ENCODE peak calls at places on chromosomes 5 and 9, in seven cellular contexts. K is colonic mucosa, V is fibroblast of lung, G is brain microvascular endothelial cell, A is HEK293T, O is cardiac muscle cell, L is stomach. T is an unnamed sample.

GRCh38 chr5:402615-403359 is 40.2 kb upstream of the EXOC3 start:
- DNase-seq in O (no peak), G (no peak), K (no peak), L (no peak), A (no peak), V (no peak), T (no peak)

GRCh38 chr9:132632426-132632825 is 37.4 kb downstream of the DDX31 start:
- DNase-seq in A (no peak), K (no peak), G (no peak), V (no peak), O (no peak), L (no peak), T (no peak)

GRCh38 chr5:127447822-127448221 is 69.6 kb upstream of the PRRC1 start:
- DNase-seq in L (no peak), K (no peak), V (peak), O (peak), A (no peak), G (peak), T (no peak)

GRCh38 chr9:33686942-33687341 is 108.4 kb upstream of the PRSS3 start:
- DNase-seq in K (no peak), A (peak), L (no peak), V (no peak), O (no peak), G (no peak), T (no peak)

GRCh38 chr5:134503088-134503936 is 22.2 kb upstream of the JADE2 start:
- DNase-seq in L (peak), K (peak), G (peak), O (peak), A (no peak), V (peak), T (peak)

GRCh38 chr5:151264113-151264512 is 11.1 kb downstream of the GM2A start:
- DNase-seq in L (no peak), O (peak), K (no peak), G (peak), A (no peak), V (peak), T (no peak)

GRCh38 chr5:178464431-178465048 is 125.7 kb downstream of the COL23A1 start:
- DNase-seq in V (no peak), L (peak), O (no peak), K (no peak), G (no peak), A (no peak), T (no peak)

GRCh38 chr9:83012578-83013260 is 50.2 kb downstream of the RASEF start:
- DNase-seq in V (peak), K (no peak), G (no peak), O (peak), A (no peak), L (no peak), T (no peak)

GRCh38 chr5:56440871-56441740 is 208.0 kb upstream of the ANKRD55 start:
- DNase-seq in G (peak), V (peak), L (no peak), O (peak), K (peak), A (peak), T (peak)

GRCh38 chr9:88174324-88174723 is 36.0 kb upstream of the SPATA31C2 start:
- DNase-seq in K (no peak), O (no peak), G (no peak), V (no peak), L (no peak), A (no peak), T (no peak)

GRCh38 chr5:135126688-135127603 is 92.9 kb upstream of the PITX1 start:
- DNase-seq in K (peak), G (no peak), A (no peak), O (no peak), L (peak), V (no peak), T (no peak)

GRCh38 chr5:94693043-94693822 is 74.8 kb downstream of the SLF1 start:
- DNase-seq in K (no peak), O (peak), G (peak), L (no peak), V (peak), A (no peak), T (no peak)

GRCh38 chr9:120970249-120970648 is 43.7 kb upstream of the TRAF1 start:
- DNase-seq in G (no peak), A (no peak), V (peak), K (no peak), O (no peak), L (no peak), T (no peak)

GRCh38 chr5:104942735-104943134 is 1380.1 kb upstream of the NUDT12 start:
- DNase-seq in O (no peak), A (no peak), L (no peak), V (no peak), G (no peak), K (no peak), T (no peak)

GRCh38 chr5:170306381-170306790 is 8.8 kb upstream of the LCP2 start:
- DNase-seq in A (peak), O (peak), L (peak), G (peak), K (no peak), V (peak), T (no peak)

GRCh38 chr9:85200726-85201402 is 531.3 kb downstream of the NTRK2 start:
- DNase-seq in A (no peak), G (peak), K (peak), O (peak), V (peak), L (peak), T (no peak)

GRCh38 chr9:116726606-116727005 is 39.5 kb downstream of the TRIM32 start:
- DNase-seq in G (no peak), K (no peak), O (no peak), V (no peak), A (no peak), L (no peak), T (no peak)